ENCODE peak calls at places on chromosomes 1 and 21, in four cellular contexts. Q is K562, M is H1, Z is GM12878. A is an unnamed sample.

GRCh38 chr1:35452086-35452485 is 105.1 kb downstream of the KIAA0319L start:
- DNase-seq in Z (no peak), M (no peak), Q (no peak), A (no peak)

GRCh38 chr1:10045480-10046355 is 13.0 kb downstream of the UBE4B start:
- DNase-seq in Z (no peak), Q (peak; percentile 52), M (no peak), A (no peak)

GRCh38 chr21:33026878-33027400 is 1.2 kb downstream of the OLIG2 start:
- DNase-seq in Z (no peak), M (peak; percentile 72), Q (no peak), A (no peak)

GRCh38 chr1:39960461-39960958 is 5.6 kb downstream of the MFSD2A start:
- DNase-seq in M (no peak), Z (peak; percentile 58), Q (peak; percentile 41), A (no peak)

GRCh38 chr1:94068096-94068830 is 52.7 kb downstream of the ABCA4 start:
- DNase-seq in M (no peak), Q (no peak), Z (no peak), A (peak; percentile 95)

GRCh38 chr1:32336963-32337675 is 1.1 kb upstream of the MARCKSL1 start:
- DNase-seq in Z (peak; percentile 76), Q (peak; percentile 49), M (no peak), A (no peak)

GRCh38 chr1:109482796-109483638 is 688 bp upstream of the ATXN7L2 start:
- DNase-seq in M (peak; percentile 81), Z (no peak), Q (peak; percentile 72), A (no peak)

GRCh38 chr1:241161188-241161689 is 195.8 kb downstream of the RGS7 start:
- DNase-seq in M (no peak), Z (no peak), Q (no peak), A (no peak)

GRCh38 chr21:19461481-19462205 is 1058.1 kb upstream of the TMPRSS15 start:
- DNase-seq in Q (no peak), Z (no peak), M (no peak), A (no peak)

GRCh38 chr21:14545906-14546480 is at the start of gene SAMSN1:
- DNase-seq in Z (peak; percentile 78), M (no peak), Q (peak; percentile 52), A (no peak)

GRCh38 chr1:162856260-162856659 is 4.7 kb downstream of the CCDC190 start:
- DNase-seq in Z (no peak), M (no peak), Q (no peak), A (no peak)

GRCh38 chr1:200116324-200116723 is 88.8 kb downstream of the NR5A2 start:
- DNase-seq in M (no peak), Q (no peak), Z (no peak), A (no peak)

GRCh38 chr1:34898220-34898820 is 31.1 kb downstream of the DLGAP3 start:
- DNase-seq in Z (no peak), M (peak; percentile 3), Q (no peak), A (no peak)

GRCh38 chr1:207248544-207249206 is 72.8 kb upstream of the CD55 start:
- DNase-seq in Z (no peak), M (no peak), Q (no peak), A (no peak)

GRCh38 chr1:236808564-236809130 is 13.6 kb downstream of the MTR start:
- DNase-seq in Q (no peak), M (no peak), Z (no peak), A (peak; percentile 17)

GRCh38 chr1:38126970-38127369 is 80.4 kb upstream of the POU3F1 start:
- DNase-seq in Q (no peak), M (no peak), Z (no peak), A (no peak)

GRCh38 chr1:169060906-169061683 is 45.4 kb upstream of the ATP1B1 start:
- DNase-seq in Z (no peak), M (no peak), Q (no peak), A (no peak)

GRCh38 chr1:29683472-29683871 is 447.1 kb downstream of the PTPRU start:
- DNase-seq in Q (no peak), M (peak; percentile 28), Z (no peak), A (no peak)

GRCh38 chr1:29685387-29685786 is 449.1 kb downstream of the PTPRU start:
- DNase-seq in Q (no peak), M (peak; percentile 30), Z (no peak), A (no peak)

GRCh38 chr1:29682171-29682917 is 446.0 kb downstream of the PTPRU start:
- DNase-seq in Z (no peak), M (peak; percentile 42), Q (no peak), A (no peak)

GRCh38 chr1:29684141-29684540 is 447.8 kb downstream of the PTPRU start:
- DNase-seq in Z (no peak), Q (no peak), M (no peak), A (no peak)

DNA sequence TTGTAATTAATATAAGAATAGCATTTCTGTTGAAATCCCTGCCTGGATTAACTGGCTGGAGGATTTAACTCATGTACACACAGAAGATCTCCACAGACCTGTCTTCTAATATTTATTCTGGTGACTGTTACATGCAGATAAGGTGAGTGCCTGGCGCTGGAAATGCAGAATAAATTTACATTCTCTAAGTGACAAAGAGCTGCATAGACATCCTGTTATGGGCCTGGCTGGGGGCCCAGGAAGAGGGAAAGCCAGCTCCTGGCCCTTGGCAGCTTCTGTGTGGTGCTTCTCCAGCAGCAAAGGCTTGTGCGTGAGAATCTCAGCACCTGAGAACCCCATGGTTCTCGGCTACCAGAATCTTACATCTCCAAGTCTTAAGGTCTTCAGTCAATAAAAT is 446.6 kb downstream of the PTPRU start:
- DNase-seq in Q (no peak), Z (no peak), M (peak; percentile 28), A (no peak)
- TF ChIP-seq BRCA1 in Q (no peak), Z (no peak), M (no peak), A (no peak)

DNA sequence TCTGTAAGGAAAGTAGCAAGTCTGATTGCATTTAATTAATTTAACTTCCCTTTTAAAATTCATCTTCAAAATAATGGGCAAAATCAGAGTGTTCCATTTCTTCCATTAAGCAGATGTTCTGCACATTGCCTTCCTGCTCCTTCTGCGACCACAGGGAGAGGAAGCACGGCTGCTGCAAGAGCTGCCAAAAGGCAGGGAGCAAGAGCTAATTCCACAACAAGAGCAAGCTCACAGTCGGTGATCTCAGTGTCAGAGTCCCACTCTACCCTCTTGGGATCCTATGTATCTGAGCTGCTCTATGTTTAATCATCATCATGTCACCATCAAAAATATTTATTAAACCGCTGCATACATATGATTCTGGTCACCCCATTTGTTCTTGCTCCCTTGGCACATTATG is 255.3 kb upstream of the CAMK1G start:
- DNase-seq in Z (no peak), Q (no peak), M (no peak), A (no peak)
- TF ChIP-seq BRCA1 in Z (no peak), Q (no peak), M (no peak), A (no peak)

GRCh38 chr1:5110508-5110907 is 456.1 kb downstream of the AJAP1 start:
- DNase-seq in M (no peak), Q (no peak), Z (no peak), A (no peak)

GRCh38 chr1:5105744-5106143 is 451.3 kb downstream of the AJAP1 start:
- DNase-seq in M (no peak), Z (no peak), Q (no peak), A (no peak)

GRCh38 chr1:5111581-5111980 is 457.2 kb downstream of the AJAP1 start:
- DNase-seq in Z (no peak), Q (no peak), M (no peak), A (no peak)

GRCh38 chr1:5108740-5109139 is 454.3 kb downstream of the AJAP1 start:
- DNase-seq in Z (no peak), Q (no peak), M (no peak), A (no peak)

GRCh38 chr1:5109652-5110051 is 455.2 kb downstream of the AJAP1 start:
- DNase-seq in M (no peak), Q (no peak), Z (no peak), A (no peak)
- TF ChIP-seq BRCA1 in M (no peak), Q (no peak), Z (no peak), A (no peak)

GRCh38 chr1:226738995-226739695 is at the start of gene ITPKB:
- DNase-seq in Z (no peak), M (peak; percentile 54), Q (peak; percentile 39), A (no peak)

GRCh38 chr1:226736908-226737818 is 1.9 kb downstream of the ITPKB start:
- DNase-seq in Z (no peak), M (peak; percentile 71), Q (no peak), A (no peak)

GRCh38 chr1:226739696-226740065 is 599 bp upstream of the ITPKB start:
- DNase-seq in M (no peak), Z (no peak), Q (no peak), A (no peak)

GRCh38 chr1:226737819-226738420 is 1.2 kb downstream of the ITPKB start:
- DNase-seq in Q (no peak), Z (no peak), M (peak; percentile 80), A (no peak)

GRCh38 chr1:226738421-226738994 is 574 bp downstream of the ITPKB start:
- DNase-seq in M (peak; percentile 69), Z (no peak), Q (no peak), A (no peak)
- TF ChIP-seq BRCA1 in M (no peak), Z (no peak), Q (no peak), A (no peak)

GRCh38 chr1:227449051-227449450 is 114.3 kb upstream of the ZNF678 start:
- DNase-seq in M (peak; percentile 72), Q (peak; percentile 70), Z (no peak), A (peak; percentile 45)
- TF ChIP-seq BRCA1 in M (no peak), Q (no peak), Z (no peak), A (no peak)

DNA sequence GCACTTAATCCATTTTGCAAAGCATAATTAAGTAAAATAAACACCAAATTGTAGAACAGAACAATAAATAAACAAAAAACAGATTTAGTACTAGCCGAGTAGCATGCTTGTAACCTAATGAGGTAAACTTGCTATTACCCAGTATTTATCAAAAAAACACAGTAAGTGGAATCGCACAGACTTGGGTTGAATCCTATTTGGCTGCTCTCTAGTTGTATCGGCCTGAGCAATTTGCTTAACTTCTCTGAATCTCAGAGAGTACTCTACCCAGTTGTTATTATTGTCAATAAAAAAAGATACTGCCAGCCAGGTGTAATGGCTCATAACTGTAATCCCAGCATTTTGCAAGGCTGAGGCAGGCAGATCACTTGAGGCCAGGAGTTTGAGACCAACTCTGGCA is 664.3 kb downstream of the ADGRL2 start:
- DNase-seq in Q (no peak), Z (no peak), M (no peak), A (no peak)
- TF ChIP-seq BRCA1 in Q (no peak), Z (no peak), M (no peak), A (no peak)

GRCh38 chr21:44931137-44931500 is 8.7 kb upstream of the SLX9 start:
- DNase-seq in Z (no peak), M (no peak), Q (no peak), A (no peak)
- TF ChIP-seq BRCA1 in Z (no peak), M (no peak), Q (no peak), A (no peak)

GRCh38 chr1:52727114-52727586 is 897 bp downstream of the ZYG11B start:
- DNase-seq in M (no peak), Q (peak; percentile 36), Z (no peak), A (no peak)
- TF ChIP-seq BRCA1 in M (no peak), Q (no peak), Z (no peak), A (no peak)

GRCh38 chr1:6465461-6466005 is 440 bp downstream of the TNFRSF25 start:
- DNase-seq in M (peak; percentile 61), Z (no peak), Q (no peak), A (no peak)
- TF ChIP-seq BRCA1 in M (no peak), Z (no peak), Q (no peak), A (no peak)